ENCODE peak calls at places on chromosomes 7 and 10, in seven cellular contexts. K is upper lobe of right lung; A is PC-9; P is PC-3; O is GM23248; C is CD8-positive, alpha-beta T cell; T is cardiac muscle cell. Q is an unnamed sample.
A peak's percentile ranks its signal among the peaks of the same experiment; 100 is the strongest.

GRCh38 chr7:69967152-69967591 is 368.9 kb downstream of the AUTS2 start:
- DNase-seq in K (no peak), A (no peak), P (no peak), O (no peak), C (no peak), T (peak; percentile 58), Q (no peak)

GRCh38 chr7:128200376-128200775 is 40.7 kb upstream of the LEP start:
- DNase-seq in K (no peak), A (no peak), P (no peak), O (no peak), C (no peak), T (no peak), Q (no peak)

GRCh38 chr10:129140861-129141260 is 326.2 kb upstream of the MGMT start:
- DNase-seq in K (no peak), A (no peak), P (no peak), O (no peak), C (no peak), T (no peak), Q (no peak)

GRCh38 chr10:123637326-123637880 is 28.8 kb upstream of the GPR26 start:
- DNase-seq in K (no peak), A (no peak), P (peak; percentile 54), O (peak; percentile 90), C (no peak), T (no peak), Q (no peak)

GRCh38 chr7:4803397-4804241 is 28.2 kb downstream of the AP5Z1 start:
- DNase-seq in K (no peak), A (no peak), P (no peak), O (no peak), C (no peak), T (no peak), Q (peak; percentile 66)

GRCh38 chr10:84302223-84302622 is 26.2 kb upstream of the CCSER2 start:
- DNase-seq in K (no peak), A (no peak), P (no peak), O (no peak), C (no peak), T (no peak), Q (no peak)

GRCh38 chr7:41758321-41758720 is 55.4 kb upstream of the INHBA start:
- DNase-seq in K (no peak), A (peak; percentile 43), P (no peak), O (no peak), C (no peak), T (no peak), Q (no peak)

GRCh38 chr7:151233111-151233701 is 923 bp downstream of the CHPF2 start:
- DNase-seq in K (peak; percentile 77), A (peak; percentile 73), P (peak; percentile 76), O (peak; percentile 98), C (peak; percentile 69), T (peak; percentile 79), Q (peak; percentile 74)

GRCh38 chr10:28677889-28678686 is 767 bp downstream of the BAMBI start:
- DNase-seq in K (peak; percentile 76), A (no peak), P (peak; percentile 11), O (peak; percentile 47), C (peak; percentile 16), T (no peak), Q (peak; percentile 84)

GRCh38 chr7:13830604-13830915 is 158.9 kb downstream of the ETV1 start:
- DNase-seq in K (no peak), A (no peak), P (no peak), O (peak; percentile 38), C (no peak), T (peak; percentile 49), Q (no peak)

GRCh38 chr7:5827755-5828154 is 46.3 kb upstream of the RNF216 start:
- DNase-seq in K (no peak), A (peak; percentile 37), P (peak; percentile 31), O (peak; percentile 18), C (peak; percentile 52), T (peak; percentile 7), Q (peak; percentile 26)

GRCh38 chr10:51651063-51651462 is 48.3 kb downstream of the CSTF2T start:
- DNase-seq in K (no peak), A (no peak), P (peak; percentile 79), O (peak; percentile 60), C (no peak), T (peak; percentile 34), Q (no peak)

GRCh38 chr7:54782829-54783228 is 23.8 kb upstream of the SEC61G start:
- DNase-seq in K (no peak), A (no peak), P (no peak), O (no peak), C (no peak), T (no peak), Q (no peak)

GRCh38 chr7:155787171-155787851 is 25.0 kb downstream of the SHH start:
- DNase-seq in K (no peak), A (no peak), P (no peak), O (peak; percentile 51), C (no peak), T (peak; percentile 41), Q (no peak)

GRCh38 chr7:155788616-155789000 is 23.7 kb downstream of the SHH start:
- DNase-seq in K (no peak), A (no peak), P (no peak), O (no peak), C (no peak), T (no peak), Q (no peak)

GRCh38 chr7:155785536-155785935 is 26.7 kb downstream of the SHH start:
- DNase-seq in K (no peak), A (no peak), P (peak; percentile 36), O (no peak), C (no peak), T (no peak), Q (no peak)

GRCh38 chr7:155789001-155789725 is 23.1 kb downstream of the SHH start:
- DNase-seq in K (no peak), A (no peak), P (no peak), O (no peak), C (no peak), T (no peak), Q (no peak)

DNA sequence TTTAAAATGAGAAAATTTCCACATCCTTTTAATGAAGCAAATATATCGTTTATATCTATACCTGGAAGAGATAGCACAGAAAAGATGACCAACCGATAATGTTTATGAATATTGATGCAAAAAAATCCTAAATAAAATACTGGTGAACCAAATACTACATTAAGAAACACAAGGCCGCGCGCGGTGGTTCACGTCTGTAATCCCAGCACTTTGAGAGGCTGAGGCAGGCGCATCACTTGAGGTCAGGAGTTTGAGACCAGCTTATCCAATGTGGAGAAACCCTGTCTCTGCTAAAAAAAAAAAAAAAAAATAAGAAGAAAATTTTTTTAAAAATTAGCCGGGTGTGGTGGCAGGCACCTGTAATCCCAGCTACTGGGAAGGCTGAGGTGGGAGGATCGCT is 25.8 kb downstream of the SHH start:
- DNase-seq in K (no peak), A (no peak), P (no peak), O (no peak), C (no peak), T (no peak), Q (no peak)
- H3K4me3 ChIP-seq in K (no peak overlapping the region), A (no peak overlapping the region), P (no peak overlapping the region), O (no peak overlapping the region), C (no peak overlapping the region), T (no peak overlapping the region), Q (no peak overlapping the region)

GRCh38 chr10:112362833-112363232 is 11.1 kb upstream of the ACSL5 start:
- DNase-seq in K (no peak), A (peak; percentile 68), P (no peak), O (peak; percentile 88), C (no peak), T (peak; percentile 41), Q (no peak)
- H3K27ac ChIP-seq in K (peak overlapping the region; percentile 88), A (peak overlapping the region; percentile 73), P (no peak overlapping the region), O (peak overlapping the region; percentile 66), C (no peak overlapping the region), T (no peak overlapping the region), Q (no peak overlapping the region)

GRCh38 chr7:56287429-56288138 is 171.4 kb upstream of the NUPR2 start:
- DNase-seq in K (peak; percentile 64), A (no peak), P (no peak), O (peak; percentile 17), C (no peak), T (no peak), Q (peak; percentile 70)

DNA sequence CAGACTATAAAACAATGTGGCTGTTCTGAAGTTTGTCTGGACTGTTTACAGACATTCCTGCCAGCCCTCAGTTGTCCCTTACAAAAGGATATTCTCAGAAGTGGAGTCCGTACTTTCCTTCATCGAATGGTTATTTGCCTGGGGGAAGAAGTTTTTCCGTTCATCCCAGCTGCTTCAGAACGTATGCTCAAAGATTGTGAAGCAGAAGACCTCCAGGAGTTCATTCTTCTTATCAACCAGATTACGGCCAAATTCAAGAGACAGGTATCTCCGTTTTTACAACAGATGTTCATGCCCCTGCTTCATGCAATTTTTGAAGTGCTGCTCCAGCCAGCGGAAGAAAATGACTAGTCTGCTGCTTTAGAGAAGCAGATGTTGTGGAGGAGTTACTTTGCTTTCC is 174.3 kb upstream of the NUPR2 start:
- DNase-seq in K (no peak), A (no peak), P (no peak), O (no peak), C (no peak), T (no peak), Q (no peak)
- H3K9me3 ChIP-seq in K (no peaks in the 10 kb centered on the region), A (peaks cover 7% of the 10 kb centered on the region), P (peaks cover 3% of the 10 kb centered on the region), O (no peaks in the 10 kb centered on the region), C (no peaks in the 10 kb centered on the region), T (peaks cover 2% of the 10 kb centered on the region), Q (no peaks in the 10 kb centered on the region)

GRCh38 chr10:63260103-63260859 is 127.2 kb downstream of the NRBF2 start:
- DNase-seq in K (no peak), A (peak; percentile 47), P (peak; percentile 80), O (no peak), C (no peak), T (no peak), Q (no peak)

GRCh38 chr10:63264852-63265617 is 131.9 kb downstream of the NRBF2 start:
- DNase-seq in K (no peak), A (no peak), P (peak; percentile 83), O (peak; percentile 70), C (peak; percentile 27), T (peak; percentile 68), Q (no peak)

GRCh38 chr10:63260860-63261251 is 127.7 kb downstream of the NRBF2 start:
- DNase-seq in K (no peak), A (no peak), P (peak; percentile 31), O (no peak), C (no peak), T (no peak), Q (no peak)

GRCh38 chr10:63261496-63261895 is 128.4 kb downstream of the NRBF2 start:
- DNase-seq in K (no peak), A (no peak), P (peak; percentile 32), O (peak; percentile 29), C (no peak), T (no peak), Q (no peak)

DNA sequence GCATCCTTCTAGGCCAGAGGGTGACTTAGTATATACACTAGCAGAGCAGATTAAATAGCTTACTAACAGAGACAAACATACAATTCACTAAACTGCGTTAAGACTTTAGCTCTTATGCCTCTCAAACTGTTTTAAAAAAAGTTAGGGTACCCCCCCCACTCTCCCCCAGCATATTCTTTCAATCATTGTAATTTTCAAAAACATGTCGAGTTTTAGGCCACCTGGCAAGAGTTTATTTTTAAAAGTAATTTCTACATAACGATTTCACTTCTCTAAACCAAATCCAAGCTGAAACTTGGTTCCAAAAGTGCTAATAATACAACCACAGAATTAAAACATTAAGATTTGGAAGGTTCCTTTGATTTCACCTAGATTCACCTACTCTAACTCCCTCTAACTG is 129.5 kb downstream of the NRBF2 start:
- DNase-seq in K (no peak), A (no peak), P (no peak), O (no peak), C (no peak), T (no peak), Q (no peak)
- H3K4me3 ChIP-seq in K (no peak overlapping the region), A (peak overlapping the region; percentile 11), P (no peak overlapping the region), O (no peak overlapping the region), C (no peak overlapping the region), T (no peak overlapping the region), Q (no peak overlapping the region)

GRCh38 chr10:79112898-79113431 is 44.2 kb downstream of the ZMIZ1 start:
- DNase-seq in K (no peak), A (no peak), P (peak; percentile 97), O (peak; percentile 98), C (no peak), T (peak; percentile 60), Q (no peak)
- H3K27ac ChIP-seq in K (peak overlapping the region; percentile 65), A (no peak overlapping the region), P (peak overlapping the region; percentile 59), O (peak overlapping the region; percentile 97), C (no peak overlapping the region), T (peak overlapping the region; percentile 88), Q (peak overlapping the region; percentile 75)